ENCODE peak calls at places on chromosomes 12 and 14, in five cellular contexts. G is endothelial cell of umbilical vein, J is GM23338, Y is astrocyte, D is PC-3. S is an unnamed sample.

GRCh38 chr12:55074771-55075170 is 51.4 kb upstream of the OR9K2 start:
- DNase-seq in G (peak; percentile 72), J (no peak), Y (no peak), D (no peak), S (no peak)

GRCh38 chr12:85329913-85330312 is 49.9 kb downstream of the ALX1 start:
- DNase-seq in G (no peak), J (no peak), Y (no peak), D (no peak), S (no peak)

GRCh38 chr12:68636268-68636667 is 25.6 kb downstream of the RAP1B start:
- DNase-seq in G (no peak), J (no peak), Y (peak; percentile 76), D (peak; percentile 53), S (no peak)

GRCh38 chr12:121538699-121539061 is 42.1 kb downstream of the KDM2B start:
- DNase-seq in G (no peak), J (peak; percentile 72), Y (peak; percentile 7), D (peak; percentile 70), S (no peak)

GRCh38 chr12:125018356-125018755 is 24.9 kb downstream of the BRI3BP start:
- DNase-seq in G (no peak), J (no peak), Y (no peak), D (no peak), S (no peak)

GRCh38 chr12:810635-811415 is 58.4 kb downstream of the WNK1 start:
- DNase-seq in G (no peak), J (no peak), Y (peak; percentile 11), D (no peak), S (no peak)

GRCh38 chr12:68495666-68496065 is 115.0 kb upstream of the RAP1B start:
- DNase-seq in G (peak; percentile 73), J (no peak), Y (peak; percentile 80), D (no peak), S (no peak)

GRCh38 chr12:115791331-115791730 is 486.2 kb downstream of the MED13L start:
- DNase-seq in G (no peak), J (peak; percentile 3), Y (no peak), D (no peak), S (no peak)

GRCh38 chr14:68011629-68012028 is 192.1 kb downstream of the RAD51B start:
- DNase-seq in G (peak; percentile 81), J (no peak), Y (peak; percentile 95), D (no peak), S (no peak)

GRCh38 chr12:19970116-19970515 is 398.2 kb upstream of the PDE3A start:
- DNase-seq in G (no peak), J (no peak), Y (peak; percentile 96), D (no peak), S (no peak)

GRCh38 chr14:101823511-101824120 is 62.1 kb downstream of the PPP2R5C start:
- DNase-seq in G (peak; percentile 29), J (no peak), Y (no peak), D (no peak), S (no peak)

DNA sequence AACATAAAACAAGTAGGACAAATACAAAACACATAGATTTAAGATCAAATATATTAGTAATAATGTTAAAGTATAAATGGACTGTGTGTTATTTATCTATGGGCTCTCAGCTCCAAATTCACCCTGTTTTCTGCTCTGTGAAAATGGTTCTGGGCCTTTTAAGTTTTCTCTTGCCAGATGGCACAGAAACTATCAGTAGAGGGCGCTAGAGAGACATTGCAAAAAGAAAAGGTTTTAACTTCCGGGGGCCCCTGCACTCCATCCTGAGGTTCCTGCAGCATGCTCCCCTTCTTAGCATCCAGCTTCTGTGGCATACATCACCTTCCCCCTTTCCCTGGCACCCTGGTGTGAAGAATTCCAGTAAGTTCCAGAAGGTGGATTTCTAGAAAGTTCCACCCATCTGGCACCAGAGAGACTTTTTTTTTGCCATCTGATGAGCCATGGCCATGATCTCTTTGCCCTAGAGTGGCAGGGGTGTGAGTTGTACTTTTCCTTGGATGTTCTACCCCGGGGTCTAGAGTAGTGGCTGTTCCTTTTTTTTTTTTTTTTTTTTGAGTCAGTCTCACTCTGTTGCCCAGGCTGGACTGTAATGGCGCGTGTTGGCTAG is 29.3 kb downstream of the ZCRB1 start:
- DNase-seq in G (no peak), J (peak; percentile 88), Y (no peak), D (peak; percentile 49), S (peak; percentile 52)
- TF ChIP-seq CTCF in G (peak; percentile 40), J (peak; percentile 63), Y (peak; percentile 24), D (peak; percentile 74), S (peak; percentile 60)

GRCh38 chr12:107330901-107331431 is 237.6 kb upstream of the CRY1 start:
- DNase-seq in G (no peak), J (no peak), Y (no peak), D (peak; percentile 62), S (no peak)

GRCh38 chr12:107326237-107326636 is 232.9 kb upstream of the CRY1 start:
- DNase-seq in G (no peak), J (no peak), Y (no peak), D (no peak), S (no peak)

GRCh38 chr12:107329569-107330324 is 236.4 kb upstream of the CRY1 start:
- DNase-seq in G (no peak), J (no peak), Y (no peak), D (peak; percentile 53), S (peak; percentile 65)

GRCh38 chr12:107327783-107328182 is 234.4 kb upstream of the CRY1 start:
- DNase-seq in G (no peak), J (no peak), Y (no peak), D (no peak), S (no peak)

GRCh38 chr12:107328442-107329133 is 235.2 kb upstream of the CRY1 start:
- DNase-seq in G (peak; percentile 45), J (no peak), Y (peak; percentile 73), D (peak; percentile 53), S (peak; percentile 81)
- H3K4me3 ChIP-seq in G (no peak overlapping the region), J (no peak overlapping the region), Y (no peak overlapping the region), D (no peak overlapping the region), S (no peak overlapping the region)

DNA sequence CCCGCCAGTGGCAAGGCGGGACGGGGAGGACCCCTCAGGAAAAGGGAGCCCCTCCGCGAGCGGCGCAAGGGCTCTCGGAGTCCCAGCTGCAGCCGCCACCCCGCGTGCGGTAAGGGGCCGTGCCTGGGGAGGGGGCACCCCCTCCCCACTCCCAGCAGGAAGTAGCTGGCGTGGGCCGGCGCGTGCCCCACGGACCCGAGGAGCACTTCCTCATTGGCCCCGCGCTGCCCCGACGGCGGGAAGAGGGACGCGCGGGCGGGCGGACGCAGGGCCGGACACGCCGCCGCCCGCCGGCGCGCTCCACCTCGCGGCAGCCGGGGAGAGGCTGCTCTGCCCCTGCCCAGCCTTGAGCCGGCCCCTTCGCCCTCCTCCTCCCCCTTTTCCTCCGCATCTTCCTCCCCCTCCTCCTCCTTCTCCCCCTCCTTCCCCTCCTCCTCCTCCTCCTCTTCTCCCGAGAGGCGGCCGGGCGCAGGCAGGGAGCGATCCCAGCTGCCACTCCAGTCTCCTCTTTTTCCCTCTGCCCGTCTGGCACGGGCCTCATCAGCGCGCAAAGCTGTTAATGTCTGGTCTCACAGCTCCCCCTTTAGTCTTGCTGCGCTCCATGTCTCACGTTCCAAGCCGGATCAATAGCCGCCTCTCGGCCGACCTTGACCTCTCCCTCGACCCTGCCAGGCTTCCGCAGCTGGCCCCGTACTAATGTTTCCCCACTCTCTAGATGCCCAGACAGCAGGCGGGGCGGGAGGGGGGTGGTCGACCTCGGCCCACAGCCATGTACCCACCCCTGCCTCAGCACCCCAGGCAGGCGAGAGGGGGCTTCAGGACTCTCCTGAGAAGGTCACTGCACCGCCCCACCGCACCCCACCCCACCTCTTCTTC is 2.6 kb upstream of the BCL11B start:
- DNase-seq in G (peak; percentile 73), J (peak; percentile 96), Y (peak; percentile 75), D (peak; percentile 55), S (peak; percentile 98)
- TF ChIP-seq EZH2 in G (peak; percentile 84), J (no peak), Y (peak; percentile 62), D (no peak), S (no peak)

GRCh38 chr12:77720258-77720657 is 110.4 kb upstream of the NAV3 start:
- DNase-seq in G (no peak), J (peak; percentile 24), Y (no peak), D (no peak), S (peak; percentile 75)
- TF ChIP-seq CTCF in G (peak; percentile 16), J (no peak), Y (no peak), D (peak; percentile 38), S (peak; percentile 55)

GRCh38 chr12:53381739-53382630 is 2.0 kb downstream of the SP1 start:
- DNase-seq in G (peak; percentile 45), J (peak; percentile 80), Y (no peak), D (peak; percentile 72), S (peak; percentile 72)
- H3K4me3 ChIP-seq in G (no peak overlapping the region), J (peak overlapping the region; percentile 66), Y (peak overlapping the region; percentile 59), D (peak overlapping the region; percentile 71), S (peak overlapping the region; percentile 77)

GRCh38 chr14:97217094-97217885 is 420.1 kb downstream of the VRK1 start:
- DNase-seq in G (no peak), J (peak; percentile 55), Y (no peak), D (no peak), S (peak; percentile 70)

GRCh38 chr14:97218713-97219355 is 421.7 kb downstream of the VRK1 start:
- DNase-seq in G (no peak), J (peak; percentile 77), Y (peak; percentile 0), D (no peak), S (peak; percentile 57)

GRCh38 chr14:97218336-97218712 is 421.1 kb downstream of the VRK1 start:
- DNase-seq in G (no peak), J (peak; percentile 77), Y (no peak), D (no peak), S (peak; percentile 92)

GRCh38 chr14:97221572-97221971 is 424.4 kb downstream of the VRK1 start:
- DNase-seq in G (no peak), J (no peak), Y (no peak), D (no peak), S (peak; percentile 84)

GRCh38 chr14:97219356-97220017 is 422.3 kb downstream of the VRK1 start:
- DNase-seq in G (no peak), J (peak; percentile 21), Y (no peak), D (no peak), S (peak; percentile 58)
- TF ChIP-seq EZH2 in G (no peak), J (no peak), Y (peak; percentile 39), D (no peak), S (no peak)

DNA sequence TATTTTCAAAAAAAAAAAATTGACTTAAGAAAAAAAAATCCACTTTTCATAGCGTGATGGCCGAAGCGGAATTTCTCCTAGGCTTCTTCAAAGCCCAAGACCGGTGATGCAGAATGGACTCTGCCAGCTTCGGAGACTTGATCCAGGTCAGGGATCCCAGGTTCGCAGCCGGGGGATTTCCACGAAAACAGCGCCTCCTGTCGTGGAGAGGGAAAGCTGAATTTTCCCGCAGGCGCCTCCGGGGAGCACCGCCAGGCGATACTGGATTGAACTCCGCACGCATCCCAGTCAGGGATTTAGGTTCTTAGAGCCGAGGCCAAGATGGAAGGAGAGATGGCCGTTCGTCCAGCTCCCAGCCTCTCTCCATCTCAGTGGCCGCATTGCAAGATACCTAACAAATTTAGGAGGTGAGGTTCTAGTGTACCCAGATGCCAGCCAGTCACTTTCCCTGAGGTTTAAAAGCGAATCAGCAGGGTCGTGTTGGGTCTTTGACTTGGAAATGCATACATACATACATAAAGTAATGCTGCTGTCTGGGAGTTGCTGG is 2.2 kb downstream of the TTC6 start:
- DNase-seq in G (no peak), J (peak; percentile 79), Y (no peak), D (peak; percentile 90), S (no peak)
- TF ChIP-seq CTCF in G (peak; percentile 58), J (peak; percentile 60), Y (peak; percentile 34), D (peak; percentile 83), S (peak; percentile 49)

S was measured in A673.